ENCODE peak calls at places on chromosomes 4 and X, in eight cellular contexts. D is astrocyte, H is right lobe of liver, W is kidney, T is left ventricle myocardium inferior, F is right atrium auricular region, Q is tibial nerve, J is prostate gland. K is an unnamed sample.

GRCh38 chrX:123859409-123859827 is 435 bp upstream of the XIAP start:
- DNase-seq in D (no peak), H (peak), W (no peak), T (peak), F (no peak), Q (peak), J (peak), K (no peak)

GRCh38 chrX:76428243-76429130 is 977 bp downstream of the MAGEE1 start:
- DNase-seq in D (no peak), H (peak), W (peak), T (no peak), F (no peak), Q (no peak), J (peak), K (peak)

GRCh38 chr4:21470531-21470930 is 478.0 kb downstream of the KCNIP4 start:
- DNase-seq in D (peak), H (no peak), W (no peak), T (no peak), F (no peak), Q (no peak), J (no peak), K (no peak)

GRCh38 chrX:103774070-103774642 is 2.5 kb upstream of the PLP1 start:
- DNase-seq in D (no peak), H (no peak), W (no peak), T (no peak), F (no peak), Q (no peak), J (peak), K (no peak)

GRCh38 chr4:6300359-6300758 is 30.7 kb downstream of the WFS1 start:
- DNase-seq in D (no peak), H (no peak), W (no peak), T (no peak), F (no peak), Q (no peak), J (no peak), K (no peak)

GRCh38 chr4:37648084-37648817 is 37.9 kb downstream of the RELL1 start:
- DNase-seq in D (peak), H (peak), W (peak), T (peak), F (no peak), Q (peak), J (no peak), K (peak)

GRCh38 chr4:73275318-73275654 is 16.7 kb upstream of the ANKRD17 start:
- DNase-seq in D (no peak), H (no peak), W (no peak), T (no peak), F (no peak), Q (no peak), J (peak), K (no peak)

GRCh38 chrX:16143968-16144367 is 20.6 kb downstream of the GRPR start:
- DNase-seq in D (no peak), H (no peak), W (no peak), T (no peak), F (no peak), Q (no peak), J (no peak), K (no peak)

GRCh38 chrX:40007746-40008705 is 89.7 kb downstream of the BCOR start:
- DNase-seq in D (no peak), H (no peak), W (no peak), T (no peak), F (no peak), Q (no peak), J (no peak), K (no peak)

GRCh38 chr4:4866124-4866832 is 6.8 kb downstream of the MSX1 start:
- DNase-seq in D (no peak), H (no peak), W (peak), T (no peak), F (no peak), Q (no peak), J (no peak), K (peak)

GRCh38 chrX:55312655-55313054 is 47.9 kb upstream of the PAGE3 start:
- DNase-seq in D (no peak), H (no peak), W (no peak), T (no peak), F (no peak), Q (no peak), J (no peak), K (no peak)

GRCh38 chr4:11821774-11822430 is 393.2 kb upstream of the HS3ST1 start:
- DNase-seq in D (no peak), H (no peak), W (no peak), T (no peak), F (no peak), Q (no peak), J (no peak), K (no peak)

GRCh38 chr4:141614878-141615586 is 21.4 kb upstream of the IL15 start:
- DNase-seq in D (no peak), H (peak), W (no peak), T (no peak), F (no peak), Q (no peak), J (no peak), K (no peak)

GRCh38 chr4:183798249-183798920 is 106.7 kb upstream of the STOX2 start:
- DNase-seq in D (no peak), H (no peak), W (peak), T (no peak), F (no peak), Q (no peak), J (no peak), K (no peak)

DNA sequence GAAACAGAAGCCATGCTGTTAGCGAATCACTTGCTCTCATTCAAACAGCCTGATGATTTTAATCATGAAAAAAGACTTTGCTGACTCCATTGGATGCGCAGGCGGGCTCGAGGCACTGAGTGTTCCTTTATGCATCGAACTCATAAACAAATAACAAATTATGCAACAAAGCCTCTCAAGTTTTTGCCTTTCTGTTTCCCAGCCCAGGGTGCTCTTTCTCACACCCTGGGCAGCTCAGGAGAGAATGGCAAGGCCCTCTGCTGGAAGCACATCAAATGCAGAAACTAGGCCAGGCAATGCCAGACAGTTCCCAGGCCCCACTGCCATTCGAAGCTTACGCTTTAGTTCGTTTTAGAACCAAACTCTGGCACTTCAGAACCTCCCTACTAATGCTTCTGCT is 19.8 kb downstream of the ETNPPL start:
- DNase-seq in D (no peak), H (no peak), W (no peak), T (no peak), F (no peak), Q (no peak), J (no peak), K (no peak)
- TF ChIP-seq CTCF in D (no peak), H (peak), W (no peak), T (no peak), F (no peak), Q (no peak), J (no peak), K (no peak)

DNA sequence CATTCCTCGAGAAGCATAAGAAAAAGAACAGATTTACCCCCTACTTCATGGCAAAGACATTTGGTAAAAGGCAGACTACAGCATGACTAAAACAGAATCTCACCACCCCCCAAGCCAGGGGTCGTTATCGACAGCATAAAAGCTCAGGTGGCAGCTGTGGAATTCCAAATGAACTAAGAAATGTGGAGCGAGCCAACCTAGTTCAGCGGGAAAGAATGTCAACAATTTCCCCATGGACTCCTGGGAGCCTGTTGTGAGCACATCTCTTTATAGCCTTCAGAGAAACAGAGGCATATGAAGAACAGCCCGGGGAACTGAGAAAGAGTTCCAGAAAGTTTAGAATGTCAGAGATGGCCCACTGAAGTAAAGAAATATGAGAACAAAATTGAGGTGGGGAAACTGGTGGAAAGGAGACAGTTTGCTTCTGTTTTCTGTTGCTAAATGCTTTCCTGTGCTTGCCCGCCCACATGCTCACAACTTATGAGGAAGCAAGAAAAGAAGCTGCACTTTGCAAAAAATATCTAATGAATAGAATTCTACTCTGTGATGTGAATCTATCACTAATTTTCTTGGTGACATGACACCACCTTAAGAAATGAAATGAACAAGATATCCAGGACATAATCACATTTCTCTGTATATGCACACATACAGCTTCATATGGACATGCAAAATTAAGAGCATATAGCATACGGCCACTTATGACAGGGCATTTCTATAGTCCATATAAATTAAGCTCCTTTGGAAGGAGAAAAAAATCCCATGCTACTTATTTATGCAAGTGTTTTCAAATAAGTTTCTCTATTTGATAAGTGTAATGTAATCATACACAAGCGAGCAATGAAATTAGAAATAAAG is 135.3 kb upstream of the MID1 start:
- DNase-seq in D (peak), H (no peak), W (no peak), T (no peak), F (no peak), Q (peak), J (peak), K (no peak)
- H3K27ac ChIP-seq in D (peak), H (no peak), W (no peak), T (no peak), F (peak), Q (no peak), J (no peak), K (peak)

DNA sequence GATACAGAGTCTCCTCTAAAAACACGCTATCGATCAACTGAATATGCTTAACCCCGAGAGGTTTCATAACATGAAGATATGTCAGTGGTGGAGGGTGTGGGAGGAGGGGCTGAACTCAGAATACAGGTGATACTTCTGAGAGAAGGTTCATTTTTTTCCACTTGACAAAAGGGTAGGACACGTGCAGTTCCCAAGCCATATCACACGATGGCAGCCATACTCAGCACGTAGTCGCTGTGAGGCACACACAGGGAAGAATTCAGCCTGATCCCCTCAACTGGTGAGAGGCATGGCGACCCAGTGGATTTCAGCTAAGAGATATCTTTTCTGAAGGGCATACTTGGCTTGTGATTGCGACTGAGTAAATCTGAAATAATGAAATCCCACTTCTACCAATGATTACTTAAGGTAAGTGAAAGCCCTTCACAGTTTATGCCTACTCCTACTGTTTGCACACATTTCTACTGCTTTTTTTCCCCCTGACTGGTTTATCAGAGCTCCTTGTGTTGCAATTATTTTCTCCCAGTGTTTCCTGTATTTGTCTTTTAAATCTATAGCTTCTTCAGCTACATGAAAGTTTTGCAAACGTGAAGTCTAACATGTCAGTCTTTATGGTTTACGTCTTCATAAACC is 133.1 kb downstream of the CORIN start:
- DNase-seq in D (no peak), H (peak), W (no peak), T (peak), F (no peak), Q (no peak), J (peak), K (no peak)
- TF ChIP-seq CTCF in D (peak), H (peak), W (peak), T (peak), F (peak), Q (peak), J (peak), K (peak)

DNA sequence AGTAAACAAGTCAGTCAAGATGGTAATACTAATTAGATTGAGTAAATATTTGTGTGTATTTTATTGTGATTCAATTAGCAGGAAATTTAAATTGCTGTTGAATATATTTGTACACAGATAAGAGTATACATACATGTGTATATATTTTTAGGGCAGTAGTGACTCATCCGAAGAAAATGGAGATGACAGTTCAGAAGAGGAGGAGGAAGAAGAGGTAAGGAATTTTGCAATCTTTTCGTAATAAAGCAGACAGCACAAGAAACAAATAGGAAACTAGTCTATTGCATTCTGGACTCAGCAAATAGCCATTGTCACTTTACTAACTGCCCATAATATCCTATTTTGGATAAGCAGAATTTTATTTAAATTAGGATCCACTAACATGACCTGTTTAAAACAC is 6.6 kb downstream of the IBSP start:
- DNase-seq in D (no peak), H (no peak), W (no peak), T (no peak), F (no peak), Q (no peak), J (no peak), K (no peak)
- H3K27ac ChIP-seq in D (peak), H (no peak), W (no peak), T (no peak), F (no peak), Q (no peak), J (no peak), K (no peak)

GRCh38 chr4:93152461-93152860 is 676.1 kb upstream of the ATOH1 start:
- DNase-seq in D (no peak), H (no peak), W (no peak), T (no peak), F (no peak), Q (no peak), J (no peak), K (no peak)

DNA sequence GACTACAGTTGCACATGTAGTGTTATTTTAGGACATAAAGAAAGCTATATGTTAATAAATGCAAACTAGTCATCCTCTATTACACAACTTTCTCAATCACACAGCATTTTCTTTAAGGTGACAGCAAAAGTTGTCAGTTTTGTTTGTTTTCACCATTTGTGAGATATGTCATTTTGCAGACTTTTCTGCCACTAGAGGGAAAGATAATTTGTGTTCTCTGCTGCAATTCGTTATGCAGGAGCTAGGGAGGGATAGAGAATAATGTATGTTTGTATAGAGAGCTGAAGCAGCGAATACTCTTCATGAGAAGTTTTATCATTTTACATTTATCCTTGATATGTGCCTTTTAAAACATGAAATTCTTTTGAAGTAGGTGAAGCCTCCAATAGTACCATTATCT is 670.6 kb upstream of the ATOH1 start:
- DNase-seq in D (no peak), H (no peak), W (no peak), T (no peak), F (no peak), Q (no peak), J (no peak), K (no peak)
- TF ChIP-seq CTCF in D (no peak), H (no peak), W (no peak), T (no peak), F (no peak), Q (no peak), J (no peak), K (peak)

DNA sequence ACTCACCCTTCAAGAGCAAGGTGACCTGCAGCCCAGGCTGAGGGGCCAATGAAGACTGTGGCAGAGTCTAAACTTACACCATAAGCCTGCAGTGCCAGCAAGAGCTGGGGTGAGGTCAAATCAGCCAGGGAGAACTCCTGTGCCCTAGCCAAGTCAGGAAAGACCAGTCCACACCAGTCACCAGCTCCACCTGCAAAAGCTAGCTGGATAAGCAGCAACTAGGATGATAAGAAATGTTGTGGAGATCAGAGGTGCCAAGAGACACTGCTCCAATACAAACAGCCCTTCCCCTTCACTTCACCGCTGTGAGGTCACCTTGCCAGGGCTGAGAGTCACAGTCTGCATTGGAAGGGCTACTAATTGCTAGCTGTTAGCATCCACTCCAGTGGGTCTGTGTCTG is 31.3 kb downstream of the NIPAL1 start:
- DNase-seq in D (no peak), H (peak), W (no peak), T (peak), F (no peak), Q (no peak), J (no peak), K (no peak)
- H3K27ac ChIP-seq in D (no peak), H (peak), W (no peak), T (peak), F (no peak), Q (no peak), J (no peak), K (no peak)

DNA sequence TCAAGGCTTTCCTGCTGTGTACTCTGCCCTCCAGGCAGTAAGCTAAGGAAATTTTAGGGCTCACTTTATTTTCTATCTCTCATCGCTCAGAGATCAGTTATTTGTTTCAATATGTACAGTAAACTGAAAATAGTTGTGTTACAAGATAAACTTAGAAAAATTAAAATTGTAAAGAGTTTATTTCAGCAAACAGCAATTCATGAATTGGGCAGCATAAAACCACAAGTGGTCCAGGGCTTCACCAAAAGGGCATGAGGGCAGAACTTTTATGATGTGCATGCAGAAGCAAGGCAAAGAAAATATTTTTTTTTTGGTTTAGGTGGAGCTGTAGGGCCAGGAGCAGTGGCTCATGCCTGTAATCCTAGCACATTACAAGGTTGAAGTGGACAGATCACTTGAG is 20.1 kb upstream of the MAGEA11 start:
- DNase-seq in D (no peak), H (no peak), W (no peak), T (no peak), F (no peak), Q (no peak), J (no peak), K (no peak)
- TF ChIP-seq CTCF in D (no peak), H (no peak), W (no peak), T (no peak), F (no peak), Q (no peak), J (no peak), K (no peak)